ENCODE peak calls at places on chromosomes 16 and 17, in five cellular contexts. G is endothelial cell of umbilical vein, Q is GM12878, X is A549, L is K562. E is an unnamed sample.
A peak's percentile ranks its signal among the peaks of the same experiment; 100 is the strongest.

GRCh38 chr17:74972107-74972972 is at the start of gene HID1:
- DNase-seq in G (peak; percentile 39), Q (no peak), X (peak; percentile 56), L (peak; percentile 87), E (peak; percentile 60)

GRCh38 chr16:65909310-65910050 is 457.0 kb upstream of the CDH5 start:
- DNase-seq in G (no peak), Q (no peak), X (no peak), L (no peak), E (peak; percentile 8)

GRCh38 chr17:31579265-31579664 is 187.8 kb downstream of the RAB11FIP4 start:
- DNase-seq in G (peak; percentile 70), Q (no peak), X (no peak), L (no peak), E (peak; percentile 53)

GRCh38 chr16:20918486-20919239 is 18.1 kb downstream of the LYRM1 start:
- DNase-seq in G (no peak), Q (no peak), X (no peak), L (peak; percentile 72), E (no peak)

GRCh38 chr17:38465420-38466345 is 37.4 kb downstream of the ARHGAP23 start:
- DNase-seq in G (no peak), Q (no peak), X (peak; percentile 58), L (peak; percentile 10), E (no peak)

GRCh38 chr17:58189436-58190146 is 2.9 kb upstream of the EPX start:
- DNase-seq in G (peak; percentile 9), Q (no peak), X (peak; percentile 54), L (peak; percentile 37), E (peak; percentile 64)

GRCh38 chr17:59842901-59843652 is 49.7 kb downstream of the TUBD1 start:
- DNase-seq in G (peak; percentile 95), Q (peak; percentile 80), X (peak; percentile 98), L (peak; percentile 33), E (peak; percentile 51)

GRCh38 chr17:17106716-17107115 is 64.5 kb downstream of the MPRIP start:
- DNase-seq in G (no peak), Q (no peak), X (no peak), L (no peak), E (no peak)

GRCh38 chr17:79777844-79778503 is at the start of gene CBX2:
- DNase-seq in G (peak; percentile 58), Q (no peak), X (peak; percentile 75), L (peak; percentile 98), E (peak; percentile 80)

GRCh38 chr17:75753514-75754377 is 11.2 kb downstream of the GALK1 start:
- DNase-seq in G (no peak), Q (no peak), X (no peak), L (peak; percentile 89), E (peak; percentile 80)

GRCh38 chr16:84054271-84054670 is 11.7 kb upstream of the SLC38A8 start:
- DNase-seq in G (no peak), Q (no peak), X (no peak), L (no peak), E (no peak)

GRCh38 chr17:31538080-31538762 is 146.7 kb downstream of the RAB11FIP4 start:
- DNase-seq in G (no peak), Q (peak; percentile 70), X (no peak), L (no peak), E (no peak)

GRCh38 chr17:67696347-67696746 is 21.4 kb upstream of the NOL11 start:
- DNase-seq in G (no peak), Q (no peak), X (no peak), L (no peak), E (no peak)

GRCh38 chr17:63930951-63931575 is 1.1 kb downstream of the CD79B start:
- DNase-seq in G (no peak), Q (no peak), X (no peak), L (peak; percentile 60), E (peak; percentile 70)

GRCh38 chr17:13114601-13115024 is 96.8 kb upstream of the ELAC2 start:
- DNase-seq in G (no peak), Q (no peak), X (peak; percentile 47), L (peak; percentile 48), E (peak; percentile 55)

GRCh38 chr17:9444687-9445086 is 130.9 kb downstream of the STX8 start:
- DNase-seq in G (peak; percentile 68), Q (no peak), X (no peak), L (no peak), E (no peak)

GRCh38 chr16:83533193-83533592 is 274.6 kb upstream of the HSBP1 start:
- DNase-seq in G (no peak), Q (no peak), X (peak; percentile 4), L (no peak), E (peak; percentile 4)

GRCh38 chr17:6231886-6232767 is 161.9 kb downstream of the WSCD1 start:
- DNase-seq in G (peak; percentile 53), Q (no peak), X (no peak), L (no peak), E (peak; percentile 61)

GRCh38 chr17:6233339-6233738 is 163.2 kb downstream of the WSCD1 start:
- DNase-seq in G (no peak), Q (peak; percentile 1), X (no peak), L (no peak), E (no peak)

GRCh38 chr17:6232768-6233130 is 162.6 kb downstream of the WSCD1 start:
- DNase-seq in G (no peak), Q (no peak), X (no peak), L (no peak), E (no peak)

GRCh38 chr17:6231465-6231864 is 161.3 kb downstream of the WSCD1 start:
- DNase-seq in G (no peak), Q (no peak), X (no peak), L (no peak), E (no peak)

DNA sequence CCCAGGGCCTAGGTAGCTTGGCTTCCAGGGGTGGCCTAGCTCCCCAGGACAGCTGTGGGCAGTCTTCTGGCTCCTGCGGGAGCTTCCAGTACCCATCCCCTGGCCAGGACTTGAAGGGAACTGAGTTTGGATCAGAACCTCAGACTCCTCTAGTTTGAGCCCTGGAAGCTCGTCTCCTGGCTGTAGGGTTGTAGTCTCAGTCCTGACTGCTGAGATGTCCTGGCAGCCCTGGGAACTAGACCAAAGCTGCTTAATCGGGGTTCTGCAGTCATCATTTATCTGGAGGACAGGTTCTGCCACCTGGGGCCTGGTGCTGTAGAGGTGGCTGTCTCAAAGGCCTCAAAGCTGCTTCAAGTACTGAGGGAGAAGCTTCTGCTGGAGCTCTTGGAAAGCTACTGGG is 163.7 kb downstream of the WSCD1 start:
- DNase-seq in G (no peak), Q (no peak), X (no peak), L (no peak), E (no peak)
- TF ChIP-seq MYC in G (no peak), Q (no peak), X (no peak), L (no peak), E (no peak)

DNA sequence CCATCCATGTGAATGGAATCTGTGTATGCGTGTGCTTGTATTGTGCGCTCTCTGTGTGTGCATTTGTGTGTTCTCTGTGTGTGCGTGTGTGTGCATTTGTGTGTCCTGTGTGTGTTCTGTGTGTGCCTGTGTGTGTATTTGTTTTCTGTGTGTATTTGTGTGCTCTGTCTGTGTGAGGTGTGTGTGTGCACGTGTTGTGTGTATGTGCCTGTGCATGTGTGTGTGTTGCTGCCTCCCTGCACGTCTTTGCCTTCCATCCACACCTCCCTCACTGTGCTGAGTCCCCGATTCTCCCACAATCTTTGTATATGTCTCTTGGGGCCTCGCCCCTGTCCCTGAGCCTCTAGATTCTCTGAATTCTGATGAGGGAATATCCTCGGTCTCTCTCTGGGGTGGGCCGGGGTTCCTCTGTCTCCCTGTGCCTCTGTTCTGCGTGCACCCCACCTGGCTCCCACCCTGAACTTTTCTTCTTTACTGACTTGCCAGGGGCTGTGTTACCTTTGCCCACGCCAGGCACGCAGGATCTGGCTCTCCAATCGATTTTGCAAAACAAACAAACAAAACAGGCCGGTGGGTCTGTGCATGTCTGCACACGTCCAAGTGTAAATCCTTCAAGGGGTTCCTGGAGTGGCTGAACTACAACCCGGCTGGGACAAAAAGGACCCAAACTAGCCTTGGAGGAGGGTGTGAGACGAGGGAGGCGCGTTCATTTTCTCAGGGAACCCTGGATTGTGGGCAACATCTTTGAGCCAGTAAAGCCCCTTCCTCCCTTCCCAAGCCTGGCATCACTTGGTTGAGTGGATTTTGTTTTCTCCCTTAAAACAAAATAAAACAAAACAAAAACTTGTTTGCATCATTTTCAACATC is 8.1 kb upstream of the FOXF1 start:
- DNase-seq in G (no peak), Q (no peak), X (no peak), L (no peak), E (no peak)
- H3K4me3 ChIP-seq in G (no peak overlapping the region), Q (no peak overlapping the region), X (no peak overlapping the region), L (no peak overlapping the region), E (no peak overlapping the region)

DNA sequence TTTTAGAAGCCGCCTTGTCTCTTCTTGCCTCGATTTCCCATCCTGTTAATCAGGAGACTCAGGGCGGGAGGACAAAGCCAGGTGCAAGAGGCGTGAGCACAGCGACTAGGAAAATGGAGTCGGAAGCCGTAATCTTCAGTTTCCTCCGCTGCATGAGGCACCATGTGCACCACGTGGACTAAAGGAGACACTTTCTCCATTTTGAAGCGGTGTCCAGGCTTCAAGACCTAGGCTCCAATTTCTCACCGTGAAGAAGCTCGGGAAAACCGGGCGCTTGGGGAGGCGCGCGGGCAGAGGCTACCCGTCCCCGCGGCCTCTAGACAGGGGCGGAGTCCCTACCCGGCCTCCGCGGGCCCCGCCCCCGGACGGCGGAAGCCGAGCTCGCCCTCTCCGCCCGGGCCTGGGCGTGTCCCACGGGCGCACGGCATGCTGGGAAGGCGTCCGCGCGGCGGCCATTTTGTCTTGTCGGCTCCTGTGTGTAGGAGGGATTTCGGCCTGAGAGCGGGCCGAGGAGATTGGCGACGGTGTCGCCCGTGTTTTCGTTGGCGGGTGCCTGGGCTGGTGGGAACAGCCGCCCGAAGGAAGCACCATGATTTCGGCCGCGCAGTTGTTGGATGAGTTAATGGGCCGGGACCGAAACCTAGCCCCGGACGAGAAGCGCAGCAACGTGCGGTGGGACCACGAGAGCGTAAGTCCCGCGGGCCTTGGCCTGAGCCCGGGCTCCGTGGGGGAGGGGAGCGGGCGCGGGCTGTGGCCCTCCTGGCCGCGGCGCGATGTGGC is at the start of gene LUC7L3:
- DNase-seq in G (peak; percentile 96), Q (peak; percentile 71), X (peak; percentile 98), L (peak; percentile 97), E (peak; percentile 96)
- TF ChIP-seq MYC in G (peak; percentile 35), Q (no peak), X (peak; percentile 95), L (peak; percentile 68), E (peak; percentile 78)

DNA sequence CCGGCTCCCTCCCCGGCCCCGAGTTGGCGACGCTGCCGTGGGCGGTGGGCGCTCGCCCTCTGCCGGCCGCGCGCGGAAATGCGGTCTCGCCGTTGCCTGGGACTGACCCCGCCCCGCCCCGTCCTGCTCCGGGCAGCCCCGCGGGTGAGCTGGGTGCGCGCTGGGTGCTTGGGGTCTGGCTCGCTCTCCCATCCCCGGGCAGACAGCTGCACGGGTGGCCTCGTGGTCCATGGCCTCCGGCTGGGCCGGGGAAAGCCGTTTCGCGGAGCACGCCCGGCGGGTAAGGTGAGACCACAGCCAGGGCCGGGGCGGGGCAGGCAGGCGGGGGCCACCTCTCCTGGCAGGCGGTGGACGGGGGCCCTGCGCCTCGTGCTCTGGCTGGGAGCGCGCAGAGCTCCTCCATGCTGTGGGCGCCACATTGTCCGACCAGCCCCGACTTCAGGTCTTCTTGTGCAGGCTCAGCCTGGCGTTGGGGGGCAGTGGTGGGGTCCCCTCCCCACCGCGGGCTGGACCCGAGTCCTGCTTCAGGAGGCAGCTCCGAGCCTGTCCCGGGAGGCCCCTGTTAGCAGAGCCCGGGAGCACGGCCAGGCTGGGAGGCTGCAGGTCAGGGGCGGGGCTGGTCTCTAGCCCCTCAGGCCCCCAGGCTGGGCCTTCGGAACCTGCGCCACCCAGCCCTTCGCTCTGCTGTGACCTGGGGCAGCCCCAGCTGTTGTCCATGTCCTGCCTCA is 7.0 kb upstream of the C1QTNF8 start:
- DNase-seq in G (peak; percentile 19), Q (no peak), X (no peak), L (peak; percentile 89), E (peak; percentile 48)
- H3K4me3 ChIP-seq in G (no peak overlapping the region), Q (no peak overlapping the region), X (peak overlapping the region; percentile 28), L (no peak overlapping the region), E (no peak overlapping the region)

GRCh38 chr17:4389079-4389478 is 22.6 kb upstream of the UBE2G1 start:
- DNase-seq in G (no peak), Q (no peak), X (no peak), L (no peak), E (no peak)
- TF ChIP-seq MYC in G (no peak), Q (no peak), X (no peak), L (no peak), E (no peak)

E was measured in NB4.